ENCODE peak calls at places on chromosomes 16 and 17, in six cellular contexts. N, L, U, F, V and W are unnamed samples.

GRCh38 chr17:59878624-59879023 is 14.1 kb downstream of the TUBD1 start:
- DNase-seq in N (no peak), L (no peak), U (no peak), F (no peak), V (no peak), W (no peak)

GRCh38 chr17:9531080-9531479 is 44.5 kb downstream of the STX8 start:
- DNase-seq in N (no peak), L (no peak), U (no peak), F (no peak), V (no peak), W (no peak)

GRCh38 chr16:52470601-52471000 is 76.3 kb downstream of the TOX3 start:
- DNase-seq in N (no peak), L (peak), U (no peak), F (no peak), V (no peak), W (peak)

GRCh38 chr17:78921437-78921971 is 3.7 kb downstream of the TIMP2 start:
- DNase-seq in N (no peak), L (no peak), U (no peak), F (no peak), V (peak), W (no peak)

GRCh38 chr16:50517450-50518252 is 30.5 kb upstream of the NKD1 start:
- DNase-seq in N (no peak), L (no peak), U (no peak), F (no peak), V (no peak), W (no peak)

GRCh38 chr16:3099732-3100499 is 822 bp upstream of the ZSCAN10 start:
- DNase-seq in N (peak), L (peak), U (peak), F (peak), V (peak), W (peak)

GRCh38 chr16:46727184-46727583 is 21.0 kb downstream of the MYLK3 start:
- DNase-seq in N (no peak), L (no peak), U (no peak), F (no peak), V (no peak), W (no peak)

GRCh38 chr17:82586576-82587233 is 61.5 kb downstream of the WDR45B start:
- DNase-seq in N (no peak), L (no peak), U (no peak), F (no peak), V (no peak), W (no peak)

GRCh38 chr17:30344283-30345088 is 10.6 kb upstream of the TMIGD1 start:
- DNase-seq in N (no peak), L (no peak), U (peak), F (no peak), V (peak), W (no peak)

GRCh38 chr17:17924131-17924856 is 47.9 kb downstream of the TOM1L2 start:
- DNase-seq in N (peak), L (no peak), U (no peak), F (no peak), V (no peak), W (no peak)

GRCh38 chr16:3283525-3284447 is 495 bp downstream of the ZNF263 start:
- DNase-seq in N (no peak), L (no peak), U (peak), F (peak), V (no peak), W (no peak)

GRCh38 chr16:65522412-65522811 is 400.5 kb upstream of the CDH11 start:
- DNase-seq in N (no peak), L (no peak), U (no peak), F (no peak), V (no peak), W (no peak)

GRCh38 chr17:17379197-17379991 is 76.2 kb downstream of the NT5M start:
- DNase-seq in N (no peak), L (no peak), U (no peak), F (no peak), V (peak), W (no peak)

GRCh38 chr17:9726291-9726690 is 65.1 kb downstream of the DHRS7C start:
- DNase-seq in N (no peak), L (no peak), U (no peak), F (no peak), V (no peak), W (no peak)

GRCh38 chr17:49267912-49268311 is 37.3 kb upstream of the PHOSPHO1 start:
- DNase-seq in N (no peak), L (no peak), U (no peak), F (no peak), V (no peak), W (no peak)

GRCh38 chr17:22717211-22717610 is 1024.9 kb downstream of the KCNJ18 start:
- DNase-seq in N (no peak), L (no peak), U (no peak), F (no peak), V (no peak), W (no peak)

GRCh38 chr17:46152423-46152822 is 40.8 kb downstream of the KANSL1 start:
- DNase-seq in N (no peak), L (peak), U (no peak), F (no peak), V (no peak), W (peak)

GRCh38 chr17:17691468-17692263 is 10.4 kb downstream of the RAI1 start:
- DNase-seq in N (no peak), L (no peak), U (no peak), F (no peak), V (no peak), W (no peak)

GRCh38 chr17:81427446-81428120 is 32.3 kb downstream of the BAHCC1 start:
- DNase-seq in N (no peak), L (peak), U (no peak), F (no peak), V (peak), W (no peak)

GRCh38 chr16:58474296-58474695 is 25.6 kb upstream of the NDRG4 start:
- DNase-seq in N (no peak), L (no peak), U (no peak), F (no peak), V (no peak), W (no peak)

GRCh38 chr17:28950017-28950751 is 1.1 kb downstream of the PHF12 start:
- DNase-seq in N (peak), L (no peak), U (no peak), F (peak), V (peak), W (no peak)

GRCh38 chr17:5619088-5619740 is 34.9 kb upstream of the NLRP1 start:
- DNase-seq in N (no peak), L (no peak), U (no peak), F (no peak), V (no peak), W (peak)

GRCh38 chr17:18066866-18067265 is 20.9 kb upstream of the DRG2 start:
- DNase-seq in N (no peak), L (no peak), U (no peak), F (no peak), V (no peak), W (no peak)